ENCODE peak calls at places on chromosomes 11 and 22, in nine cellular contexts. One of them, this sample, is unnamed.

GRCh38 chr11:94876645-94877445 is 96.5 kb downstream of the CWC15 start:
- DNase-seq in NCI-H524: no peak
- DNase-seq in fibroblast of lung: peak; percentile 96
- DNase-seq in T-helper 9 cell: no peak
- DNase-seq in effector memory CD4-positive, alpha-beta T cell: no peak
- DNase-seq in stimulated activated CD4-positive, alpha-beta T cell treated with anti-CD3 and anti-CD28 coated beads, TNF-alpha, amount 100 ng/mL, for 48 hours: peak; percentile 69
- DNase-seq in HTR-8/SVneo: peak; percentile 90
- DNase-seq in GM23248: peak; percentile 98
- DNase-seq in dorsolateral prefrontal cortex: no peak
- DNase-seq in this sample: no peak

GRCh38 chr11:103396237-103396636 is 287.0 kb downstream of the DYNC2H1 start:
- DNase-seq in T-helper 9 cell: no peak
- DNase-seq in stimulated activated CD4-positive, alpha-beta T cell treated with anti-CD3 and anti-CD28 coated beads, TNF-alpha, amount 100 ng/mL, for 48 hours: no peak
- DNase-seq in effector memory CD4-positive, alpha-beta T cell: no peak
- DNase-seq in HTR-8/SVneo: no peak
- DNase-seq in dorsolateral prefrontal cortex: no peak
- DNase-seq in GM23248: peak; percentile 46
- DNase-seq in NCI-H524: no peak
- DNase-seq in fibroblast of lung: no peak
- DNase-seq in this sample: no peak

GRCh38 chr11:3894128-3894731 is 38.8 kb downstream of the STIM1 start:
- DNase-seq in T-helper 9 cell: no peak
- DNase-seq in stimulated activated CD4-positive, alpha-beta T cell treated with anti-CD3 and anti-CD28 coated beads, TNF-alpha, amount 100 ng/mL, for 48 hours: no peak
- DNase-seq in HTR-8/SVneo: no peak
- DNase-seq in NCI-H524: no peak
- DNase-seq in dorsolateral prefrontal cortex: no peak
- DNase-seq in effector memory CD4-positive, alpha-beta T cell: no peak
- DNase-seq in fibroblast of lung: no peak
- DNase-seq in GM23248: peak; percentile 30
- DNase-seq in this sample: no peak

GRCh38 chr11:64845125-64845735 is 777 bp upstream of the CDC42BPG start:
- DNase-seq in stimulated activated CD4-positive, alpha-beta T cell treated with anti-CD3 and anti-CD28 coated beads, TNF-alpha, amount 100 ng/mL, for 48 hours: no peak
- DNase-seq in NCI-H524: no peak
- DNase-seq in HTR-8/SVneo: no peak
- DNase-seq in dorsolateral prefrontal cortex: no peak
- DNase-seq in GM23248: no peak
- DNase-seq in T-helper 9 cell: no peak
- DNase-seq in effector memory CD4-positive, alpha-beta T cell: no peak
- DNase-seq in fibroblast of lung: no peak
- DNase-seq in this sample: no peak

GRCh38 chr11:21861314-21861713 is 331.6 kb upstream of the ANO5 start:
- DNase-seq in fibroblast of lung: no peak
- DNase-seq in GM23248: no peak
- DNase-seq in effector memory CD4-positive, alpha-beta T cell: no peak
- DNase-seq in T-helper 9 cell: no peak
- DNase-seq in NCI-H524: no peak
- DNase-seq in dorsolateral prefrontal cortex: no peak
- DNase-seq in stimulated activated CD4-positive, alpha-beta T cell treated with anti-CD3 and anti-CD28 coated beads, TNF-alpha, amount 100 ng/mL, for 48 hours: no peak
- DNase-seq in HTR-8/SVneo: no peak
- DNase-seq in this sample: no peak

GRCh38 chr11:111586305-111586915 is 15.8 kb upstream of the SIK2 start:
- DNase-seq in dorsolateral prefrontal cortex: peak; percentile 32
- DNase-seq in HTR-8/SVneo: no peak
- DNase-seq in fibroblast of lung: peak; percentile 66
- DNase-seq in stimulated activated CD4-positive, alpha-beta T cell treated with anti-CD3 and anti-CD28 coated beads, TNF-alpha, amount 100 ng/mL, for 48 hours: no peak
- DNase-seq in NCI-H524: peak; percentile 54
- DNase-seq in T-helper 9 cell: peak; percentile 39
- DNase-seq in GM23248: peak; percentile 75
- DNase-seq in effector memory CD4-positive, alpha-beta T cell: no peak
- DNase-seq in this sample: peak; percentile 44

GRCh38 chr11:90908074-90908473 is 685.2 kb upstream of the CHORDC1 start:
- DNase-seq in T-helper 9 cell: no peak
- DNase-seq in stimulated activated CD4-positive, alpha-beta T cell treated with anti-CD3 and anti-CD28 coated beads, TNF-alpha, amount 100 ng/mL, for 48 hours: no peak
- DNase-seq in HTR-8/SVneo: no peak
- DNase-seq in effector memory CD4-positive, alpha-beta T cell: no peak
- DNase-seq in fibroblast of lung: peak; percentile 29
- DNase-seq in dorsolateral prefrontal cortex: no peak
- DNase-seq in GM23248: no peak
- DNase-seq in NCI-H524: peak; percentile 23
- DNase-seq in this sample: no peak

GRCh38 chr11:95121687-95122086 is 32.0 kb downstream of the ENDOD1 start:
- DNase-seq in fibroblast of lung: no peak
- DNase-seq in NCI-H524: peak; percentile 63
- DNase-seq in dorsolateral prefrontal cortex: no peak
- DNase-seq in HTR-8/SVneo: no peak
- DNase-seq in T-helper 9 cell: no peak
- DNase-seq in effector memory CD4-positive, alpha-beta T cell: no peak
- DNase-seq in GM23248: no peak
- DNase-seq in stimulated activated CD4-positive, alpha-beta T cell treated with anti-CD3 and anti-CD28 coated beads, TNF-alpha, amount 100 ng/mL, for 48 hours: no peak
- DNase-seq in this sample: no peak

GRCh38 chr22:19402642-19403191 is 28.8 kb downstream of the HIRA start:
- DNase-seq in NCI-H524: no peak
- DNase-seq in effector memory CD4-positive, alpha-beta T cell: no peak
- DNase-seq in stimulated activated CD4-positive, alpha-beta T cell treated with anti-CD3 and anti-CD28 coated beads, TNF-alpha, amount 100 ng/mL, for 48 hours: no peak
- DNase-seq in HTR-8/SVneo: no peak
- DNase-seq in dorsolateral prefrontal cortex: no peak
- DNase-seq in GM23248: no peak
- DNase-seq in fibroblast of lung: no peak
- DNase-seq in T-helper 9 cell: no peak
- DNase-seq in this sample: no peak

GRCh38 chr11:35477871-35478270 is 47.5 kb downstream of the PAMR1 start:
- DNase-seq in T-helper 9 cell: no peak
- DNase-seq in GM23248: no peak
- DNase-seq in stimulated activated CD4-positive, alpha-beta T cell treated with anti-CD3 and anti-CD28 coated beads, TNF-alpha, amount 100 ng/mL, for 48 hours: no peak
- DNase-seq in effector memory CD4-positive, alpha-beta T cell: no peak
- DNase-seq in NCI-H524: peak; percentile 92
- DNase-seq in HTR-8/SVneo: no peak
- DNase-seq in fibroblast of lung: no peak
- DNase-seq in dorsolateral prefrontal cortex: peak; percentile 3
- DNase-seq in this sample: no peak

GRCh38 chr22:27866136-27867091 is 52.6 kb downstream of the PITPNB start:
- DNase-seq in dorsolateral prefrontal cortex: no peak
- DNase-seq in GM23248: peak; percentile 95
- DNase-seq in stimulated activated CD4-positive, alpha-beta T cell treated with anti-CD3 and anti-CD28 coated beads, TNF-alpha, amount 100 ng/mL, for 48 hours: no peak
- DNase-seq in T-helper 9 cell: no peak
- DNase-seq in effector memory CD4-positive, alpha-beta T cell: no peak
- DNase-seq in fibroblast of lung: peak; percentile 97
- DNase-seq in HTR-8/SVneo: peak; percentile 33
- DNase-seq in NCI-H524: no peak
- DNase-seq in this sample: no peak

GRCh38 chr22:46604306-46604690 is 15.9 kb upstream of the GRAMD4 start:
- DNase-seq in T-helper 9 cell: no peak
- DNase-seq in NCI-H524: no peak
- DNase-seq in fibroblast of lung: peak; percentile 49
- DNase-seq in stimulated activated CD4-positive, alpha-beta T cell treated with anti-CD3 and anti-CD28 coated beads, TNF-alpha, amount 100 ng/mL, for 48 hours: peak; percentile 77
- DNase-seq in effector memory CD4-positive, alpha-beta T cell: no peak
- DNase-seq in HTR-8/SVneo: no peak
- DNase-seq in GM23248: no peak
- DNase-seq in dorsolateral prefrontal cortex: no peak
- DNase-seq in this sample: no peak

GRCh38 chr22:43733138-43733537 is 79.0 kb downstream of the EFCAB6 start:
- DNase-seq in T-helper 9 cell: no peak
- DNase-seq in effector memory CD4-positive, alpha-beta T cell: no peak
- DNase-seq in NCI-H524: peak; percentile 16
- DNase-seq in dorsolateral prefrontal cortex: no peak
- DNase-seq in fibroblast of lung: no peak
- DNase-seq in HTR-8/SVneo: no peak
- DNase-seq in stimulated activated CD4-positive, alpha-beta T cell treated with anti-CD3 and anti-CD28 coated beads, TNF-alpha, amount 100 ng/mL, for 48 hours: no peak
- DNase-seq in GM23248: no peak
- DNase-seq in this sample: no peak

GRCh38 chr11:106176817-106177216 is 99.4 kb downstream of the AASDHPPT start:
- DNase-seq in HTR-8/SVneo: no peak
- DNase-seq in effector memory CD4-positive, alpha-beta T cell: no peak
- DNase-seq in T-helper 9 cell: no peak
- DNase-seq in dorsolateral prefrontal cortex: no peak
- DNase-seq in GM23248: no peak
- DNase-seq in fibroblast of lung: no peak
- DNase-seq in stimulated activated CD4-positive, alpha-beta T cell treated with anti-CD3 and anti-CD28 coated beads, TNF-alpha, amount 100 ng/mL, for 48 hours: no peak
- DNase-seq in NCI-H524: no peak
- DNase-seq in this sample: no peak

GRCh38 chr11:24645563-24645962 is 148.7 kb downstream of the LUZP2 start:
- DNase-seq in HTR-8/SVneo: no peak
- DNase-seq in dorsolateral prefrontal cortex: no peak
- DNase-seq in stimulated activated CD4-positive, alpha-beta T cell treated with anti-CD3 and anti-CD28 coated beads, TNF-alpha, amount 100 ng/mL, for 48 hours: no peak
- DNase-seq in NCI-H524: no peak
- DNase-seq in GM23248: no peak
- DNase-seq in T-helper 9 cell: no peak
- DNase-seq in effector memory CD4-positive, alpha-beta T cell: no peak
- DNase-seq in fibroblast of lung: no peak
- DNase-seq in this sample: no peak

GRCh38 chr11:35247428-35247827 is 108.5 kb downstream of the CD44 start:
- DNase-seq in effector memory CD4-positive, alpha-beta T cell: peak; percentile 66
- DNase-seq in NCI-H524: no peak
- DNase-seq in stimulated activated CD4-positive, alpha-beta T cell treated with anti-CD3 and anti-CD28 coated beads, TNF-alpha, amount 100 ng/mL, for 48 hours: no peak
- DNase-seq in HTR-8/SVneo: no peak
- DNase-seq in T-helper 9 cell: peak; percentile 58
- DNase-seq in GM23248: no peak
- DNase-seq in fibroblast of lung: no peak
- DNase-seq in dorsolateral prefrontal cortex: no peak
- DNase-seq in this sample: peak; percentile 40

GRCh38 chr11:73625690-73626318 is 20.6 kb upstream of the PLEKHB1 start:
- DNase-seq in dorsolateral prefrontal cortex: peak; percentile 88
- DNase-seq in effector memory CD4-positive, alpha-beta T cell: peak; percentile 27
- DNase-seq in stimulated activated CD4-positive, alpha-beta T cell treated with anti-CD3 and anti-CD28 coated beads, TNF-alpha, amount 100 ng/mL, for 48 hours: peak; percentile 38
- DNase-seq in fibroblast of lung: peak; percentile 65
- DNase-seq in T-helper 9 cell: peak; percentile 50
- DNase-seq in NCI-H524: peak; percentile 77
- DNase-seq in HTR-8/SVneo: peak; percentile 92
- DNase-seq in GM23248: peak; percentile 80
- DNase-seq in this sample: peak; percentile 47

GRCh38 chr11:36512016-36512415 is 1.9 kb upstream of the TRAF6 start:
- DNase-seq in effector memory CD4-positive, alpha-beta T cell: no peak
- DNase-seq in stimulated activated CD4-positive, alpha-beta T cell treated with anti-CD3 and anti-CD28 coated beads, TNF-alpha, amount 100 ng/mL, for 48 hours: no peak
- DNase-seq in T-helper 9 cell: no peak
- DNase-seq in dorsolateral prefrontal cortex: no peak
- DNase-seq in GM23248: peak; percentile 14
- DNase-seq in HTR-8/SVneo: no peak
- DNase-seq in fibroblast of lung: no peak
- DNase-seq in NCI-H524: no peak
- DNase-seq in this sample: no peak

GRCh38 chr11:32400670-32401369 is 34.5 kb downstream of the WT1 start:
- DNase-seq in effector memory CD4-positive, alpha-beta T cell: no peak
- DNase-seq in T-helper 9 cell: no peak
- DNase-seq in fibroblast of lung: peak; percentile 19
- DNase-seq in dorsolateral prefrontal cortex: no peak
- DNase-seq in HTR-8/SVneo: no peak
- DNase-seq in stimulated activated CD4-positive, alpha-beta T cell treated with anti-CD3 and anti-CD28 coated beads, TNF-alpha, amount 100 ng/mL, for 48 hours: no peak
- DNase-seq in GM23248: no peak
- DNase-seq in NCI-H524: no peak
- DNase-seq in this sample: no peak

GRCh38 chr11:132943737-132944556 is 588.4 kb downstream of the OPCML start:
- DNase-seq in stimulated activated CD4-positive, alpha-beta T cell treated with anti-CD3 and anti-CD28 coated beads, TNF-alpha, amount 100 ng/mL, for 48 hours: no peak
- DNase-seq in fibroblast of lung: no peak
- DNase-seq in HTR-8/SVneo: no peak
- DNase-seq in dorsolateral prefrontal cortex: peak; percentile 71
- DNase-seq in T-helper 9 cell: no peak
- DNase-seq in GM23248: peak; percentile 59
- DNase-seq in effector memory CD4-positive, alpha-beta T cell: no peak
- DNase-seq in NCI-H524: peak; percentile 45
- DNase-seq in this sample: no peak

GRCh38 chr22:25898707-25899365 is 156.8 kb downstream of the MYO18B start:
- DNase-seq in NCI-H524: peak; percentile 38
- DNase-seq in stimulated activated CD4-positive, alpha-beta T cell treated with anti-CD3 and anti-CD28 coated beads, TNF-alpha, amount 100 ng/mL, for 48 hours: no peak
- DNase-seq in dorsolateral prefrontal cortex: no peak
- DNase-seq in fibroblast of lung: no peak
- DNase-seq in effector memory CD4-positive, alpha-beta T cell: no peak
- DNase-seq in GM23248: no peak
- DNase-seq in HTR-8/SVneo: no peak
- DNase-seq in T-helper 9 cell: no peak
- DNase-seq in this sample: no peak

GRCh38 chr11:61148016-61148640 is 13.1 kb downstream of the VPS37C start:
- DNase-seq in fibroblast of lung: no peak
- DNase-seq in GM23248: no peak
- DNase-seq in T-helper 9 cell: no peak
- DNase-seq in dorsolateral prefrontal cortex: no peak
- DNase-seq in HTR-8/SVneo: no peak
- DNase-seq in effector memory CD4-positive, alpha-beta T cell: no peak
- DNase-seq in stimulated activated CD4-positive, alpha-beta T cell treated with anti-CD3 and anti-CD28 coated beads, TNF-alpha, amount 100 ng/mL, for 48 hours: no peak
- DNase-seq in NCI-H524: no peak
- DNase-seq in this sample: no peak

GRCh38 chr22:33579448-33580093 is 340.7 kb downstream of the LARGE1 start:
- DNase-seq in GM23248: peak; percentile 58
- DNase-seq in HTR-8/SVneo: no peak
- DNase-seq in T-helper 9 cell: no peak
- DNase-seq in dorsolateral prefrontal cortex: peak; percentile 44
- DNase-seq in NCI-H524: peak; percentile 70
- DNase-seq in effector memory CD4-positive, alpha-beta T cell: no peak
- DNase-seq in fibroblast of lung: peak; percentile 45
- DNase-seq in stimulated activated CD4-positive, alpha-beta T cell treated with anti-CD3 and anti-CD28 coated beads, TNF-alpha, amount 100 ng/mL, for 48 hours: no peak
- DNase-seq in this sample: no peak

GRCh38 chr22:38943181-38943580 is 14.2 kb upstream of the APOBEC3A start:
- DNase-seq in fibroblast of lung: no peak
- DNase-seq in HTR-8/SVneo: no peak
- DNase-seq in NCI-H524: no peak
- DNase-seq in GM23248: no peak
- DNase-seq in effector memory CD4-positive, alpha-beta T cell: no peak
- DNase-seq in dorsolateral prefrontal cortex: no peak
- DNase-seq in stimulated activated CD4-positive, alpha-beta T cell treated with anti-CD3 and anti-CD28 coated beads, TNF-alpha, amount 100 ng/mL, for 48 hours: no peak
- DNase-seq in T-helper 9 cell: no peak
- DNase-seq in this sample: no peak

GRCh38 chr11:65431452-65432132 is 9.0 kb downstream of the NEAT1 start:
- DNase-seq in effector memory CD4-positive, alpha-beta T cell: no peak
- DNase-seq in fibroblast of lung: peak; percentile 66
- DNase-seq in T-helper 9 cell: no peak
- DNase-seq in dorsolateral prefrontal cortex: no peak
- DNase-seq in HTR-8/SVneo: no peak
- DNase-seq in GM23248: peak; percentile 51
- DNase-seq in NCI-H524: no peak
- DNase-seq in stimulated activated CD4-positive, alpha-beta T cell treated with anti-CD3 and anti-CD28 coated beads, TNF-alpha, amount 100 ng/mL, for 48 hours: no peak
- DNase-seq in this sample: no peak

GRCh38 chr22:28829358-28830181 is 29.2 kb upstream of the XBP1 start:
- DNase-seq in stimulated activated CD4-positive, alpha-beta T cell treated with anti-CD3 and anti-CD28 coated beads, TNF-alpha, amount 100 ng/mL, for 48 hours: peak; percentile 51
- DNase-seq in NCI-H524: peak; percentile 70
- DNase-seq in effector memory CD4-positive, alpha-beta T cell: peak; percentile 62
- DNase-seq in GM23248: peak; percentile 85
- DNase-seq in dorsolateral prefrontal cortex: peak; percentile 49
- DNase-seq in HTR-8/SVneo: peak; percentile 59
- DNase-seq in T-helper 9 cell: peak; percentile 68
- DNase-seq in fibroblast of lung: peak; percentile 81
- DNase-seq in this sample: peak; percentile 83

GRCh38 chr11:37907461-37908223 is 1309.6 kb upstream of the RAG2 start:
- DNase-seq in HTR-8/SVneo: no peak
- DNase-seq in NCI-H524: no peak
- DNase-seq in dorsolateral prefrontal cortex: no peak
- DNase-seq in fibroblast of lung: no peak
- DNase-seq in stimulated activated CD4-positive, alpha-beta T cell treated with anti-CD3 and anti-CD28 coated beads, TNF-alpha, amount 100 ng/mL, for 48 hours: no peak
- DNase-seq in GM23248: no peak
- DNase-seq in T-helper 9 cell: no peak
- DNase-seq in effector memory CD4-positive, alpha-beta T cell: no peak
- DNase-seq in this sample: no peak